ENCODE peak calls at places on chromosomes 12 and 14, in ten cellular contexts. O, N, K, W, F, T, B, D, J and R are unnamed samples. For H3K4me1, the result is how much of the 10 kb centered on the place peaks cover.

GRCh38 chr14:26839481-26839880 is 241.6 kb upstream of the NOVA1 start:
- DNase-seq in O (no peak), N (no peak), K (no peak), W (no peak), F (no peak), T (no peak), B (no peak), D (no peak), J (no peak), R (no peak)

GRCh38 chr12:104565606-104566243 is 109.0 kb downstream of the CHST11 start:
- DNase-seq in O (no peak), N (no peak), K (no peak), W (no peak), F (peak), T (no peak), B (no peak), D (no peak), J (no peak), R (no peak)

GRCh38 chr14:64971890-64972785 is at the start of gene RAB15:
- DNase-seq in O (peak), N (no peak), K (peak), W (no peak), F (no peak), T (peak), B (no peak), D (peak), J (peak), R (peak)

GRCh38 chr12:78387721-78388120 is 476.9 kb upstream of the SYT1 start:
- DNase-seq in O (no peak), N (no peak), K (no peak), W (no peak), F (no peak), T (no peak), B (no peak), D (no peak), J (no peak), R (no peak)

GRCh38 chr14:72892103-72892878 is 1.6 kb downstream of the DPF3 start:
- DNase-seq in O (peak), N (no peak), K (no peak), W (no peak), F (no peak), T (no peak), B (no peak), D (no peak), J (no peak), R (no peak)

GRCh38 chr14:58718226-58718625 is 80.5 kb downstream of the DACT1 start:
- DNase-seq in O (no peak), N (no peak), K (no peak), W (no peak), F (no peak), T (no peak), B (no peak), D (no peak), J (no peak), R (no peak)

GRCh38 chr12:98294426-98294825 is 221.0 kb upstream of the TMPO start:
- DNase-seq in O (no peak), N (no peak), K (no peak), W (no peak), F (no peak), T (no peak), B (no peak), D (no peak), J (no peak), R (no peak)

GRCh38 chr14:67695394-67695949 is at the start of gene RDH11:
- DNase-seq in O (peak), N (peak), K (peak), W (peak), F (peak), T (peak), B (peak), D (peak), J (peak), R (peak)

GRCh38 chr12:131836193-131836592 is 8.0 kb downstream of the MMP17 start:
- DNase-seq in O (no peak), N (no peak), K (no peak), W (no peak), F (no peak), T (no peak), B (no peak), D (no peak), J (no peak), R (no peak)

GRCh38 chr14:86091811-86092210 is 561.9 kb downstream of the FLRT2 start:
- DNase-seq in O (no peak), N (no peak), K (no peak), W (no peak), F (no peak), T (no peak), B (no peak), D (no peak), J (no peak), R (no peak)

GRCh38 chr12:94649349-94650142 is 811 bp downstream of the TMCC3 start:
- DNase-seq in O (peak), N (peak), K (peak), W (no peak), F (peak), T (peak), B (no peak), D (peak), J (peak), R (no peak)

GRCh38 chr14:52069617-52070431 is 965 bp upstream of the NID2 start:
- DNase-seq in O (peak), N (no peak), K (no peak), W (no peak), F (peak), T (no peak), B (no peak), D (no peak), J (no peak), R (no peak)

GRCh38 chr12:131102493-131102931 is 148.8 kb downstream of the ADGRD1 start:
- DNase-seq in O (no peak), N (no peak), K (no peak), W (no peak), F (peak), T (no peak), B (no peak), D (no peak), J (peak), R (no peak)

GRCh38 chr14:99946652-99947489 is 118.4 kb upstream of the EVL start:
- DNase-seq in O (peak), N (no peak), K (no peak), W (no peak), F (peak), T (no peak), B (no peak), D (no peak), J (peak), R (no peak)

GRCh38 chr14:71932229-71932951 is at the start of gene RGS6:
- DNase-seq in O (peak), N (no peak), K (peak), W (peak), F (no peak), T (peak), B (peak), D (no peak), J (peak), R (peak)

GRCh38 chr12:124279846-124280360 is 15.0 kb upstream of the RFLNA start:
- DNase-seq in O (no peak), N (no peak), K (no peak), W (no peak), F (no peak), T (no peak), B (no peak), D (no peak), J (no peak), R (no peak)

GRCh38 chr12:124147579-124147978 is 147.3 kb upstream of the RFLNA start:
- DNase-seq in O (no peak), N (no peak), K (no peak), W (no peak), F (no peak), T (no peak), B (no peak), D (no peak), J (no peak), R (no peak)

GRCh38 chr14:54627718-54628345 is 60.9 kb downstream of the SAMD4A start:
- DNase-seq in O (no peak), N (no peak), K (peak), W (no peak), F (no peak), T (no peak), B (no peak), D (peak), J (no peak), R (no peak)
- H3K4me1 ChIP-seq in O (under half), N (half or more), K (under half), W (under half), F (under half), T (under half), B (under half), D (under half), J (under half), R (under half)

DNA sequence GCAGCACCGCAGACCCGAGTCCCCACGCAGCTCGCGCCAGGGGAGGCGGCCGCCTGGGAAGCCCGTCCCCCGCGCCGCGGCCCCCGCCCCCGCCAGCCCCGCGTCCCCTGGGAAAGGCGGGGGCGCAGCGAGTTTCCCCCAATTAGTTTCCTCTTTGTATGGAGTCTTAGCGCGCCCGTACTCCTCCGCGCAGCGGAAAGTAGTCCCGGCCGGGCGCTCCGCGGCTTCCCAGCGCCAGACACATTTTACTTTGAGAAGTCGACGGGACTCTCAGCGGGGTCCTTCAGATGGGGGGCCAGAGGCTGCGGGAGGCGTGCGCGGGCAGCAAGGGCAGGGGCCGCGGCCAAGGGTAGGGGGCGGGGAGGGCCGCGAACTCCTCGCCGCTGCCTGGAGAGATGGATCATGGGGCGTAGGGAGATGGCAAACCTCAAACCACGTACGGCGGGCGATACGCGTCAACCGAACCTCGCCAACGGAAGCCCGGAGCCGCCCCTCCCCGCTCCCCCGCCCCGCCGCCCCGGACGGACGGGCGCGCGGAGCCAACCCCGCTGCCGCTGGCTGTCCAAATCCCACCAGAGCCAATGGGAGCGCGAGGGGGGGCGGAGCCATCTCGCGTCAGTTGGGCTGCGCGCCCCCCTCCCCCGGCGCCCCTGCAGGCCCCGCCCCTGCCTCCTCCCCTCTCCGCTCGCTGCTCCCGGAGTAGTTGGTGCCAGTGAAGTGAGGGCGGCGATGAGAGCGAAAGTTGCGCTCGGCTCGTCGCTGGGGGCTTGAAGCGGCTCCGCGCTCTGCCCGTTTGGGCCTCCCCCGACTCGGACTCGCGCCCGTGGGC is at the start of gene RCOR1:
- DNase-seq in O (peak), N (peak), K (peak), W (peak), F (peak), T (peak), B (peak), D (peak), J (peak), R (peak)
- TF ChIP-seq POLR2A in O (peak), N (peak), K (peak), W (peak), F (peak), T (peak), B (peak), D (peak), J (no peak), R (no peak)

DNA sequence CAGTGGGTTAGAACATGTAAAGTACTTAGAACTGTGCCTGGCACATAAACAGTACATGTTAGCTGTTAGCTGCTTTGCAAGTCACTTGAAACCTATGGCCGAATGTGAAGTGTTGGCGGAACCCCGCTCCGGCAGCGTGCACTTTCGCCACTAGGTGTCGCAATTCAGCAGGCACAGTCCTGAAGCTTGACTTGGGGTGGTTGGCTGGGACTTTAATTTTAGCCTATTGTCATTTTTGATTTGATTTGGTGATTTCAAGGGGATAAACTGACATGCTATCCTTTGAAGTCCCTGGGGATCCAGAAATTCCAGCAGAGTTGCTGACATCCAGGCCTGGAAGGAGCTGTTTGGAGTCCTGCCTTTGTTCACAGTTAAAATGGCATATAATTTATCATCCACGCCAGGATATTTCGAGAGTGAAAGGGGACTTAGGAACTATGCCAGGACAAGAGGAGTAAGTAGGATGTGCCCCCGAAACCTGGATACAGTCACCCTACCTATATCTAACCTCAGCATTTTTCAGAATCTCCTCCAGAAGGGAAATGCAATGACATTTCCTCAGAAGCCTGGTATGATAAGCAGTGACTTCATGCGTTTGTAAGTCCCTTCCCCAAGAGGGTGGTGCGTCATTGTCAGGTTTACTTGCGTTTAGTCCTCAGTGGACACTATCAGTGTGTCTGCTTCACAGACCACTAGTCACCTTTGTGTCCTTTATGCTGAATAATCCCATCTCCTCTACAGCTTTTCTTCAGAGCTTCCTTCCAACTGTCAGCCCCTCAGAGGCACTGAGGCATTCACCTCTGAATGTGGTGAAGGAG is 3.5 kb upstream of the TSPAN9 start:
- DNase-seq in O (peak), N (peak), K (peak), W (peak), F (peak), T (peak), B (peak), D (peak), J (peak), R (peak)
- H3K4me1 ChIP-seq in O (under half), N (under half), K (under half), W (under half), F (under half), T (under half), B (under half), D (under half), J (under half), R (under half)

GRCh38 chr12:96238336-96239031 is 44.3 kb downstream of the ELK3 start:
- DNase-seq in O (no peak), N (no peak), K (no peak), W (no peak), F (peak), T (no peak), B (no peak), D (no peak), J (no peak), R (no peak)

GRCh38 chr12:96240656-96241055 is 46.5 kb downstream of the ELK3 start:
- DNase-seq in O (no peak), N (no peak), K (no peak), W (no peak), F (peak), T (no peak), B (no peak), D (no peak), J (no peak), R (no peak)

GRCh38 chr12:96239711-96240234 is 45.6 kb downstream of the ELK3 start:
- DNase-seq in O (peak), N (no peak), K (peak), W (no peak), F (peak), T (no peak), B (no peak), D (peak), J (no peak), R (no peak)

GRCh38 chr12:96241484-96242256 is 47.5 kb downstream of the ELK3 start:
- DNase-seq in O (peak), N (no peak), K (peak), W (no peak), F (peak), T (peak), B (no peak), D (peak), J (no peak), R (no peak)

GRCh38 chr12:96240251-96240650 is 46.1 kb downstream of the ELK3 start:
- DNase-seq in O (no peak), N (no peak), K (no peak), W (no peak), F (peak), T (no peak), B (no peak), D (no peak), J (no peak), R (no peak)
- TF ChIP-seq POLR2A in O (no peak), N (no peak), K (no peak), W (no peak), F (no peak), T (no peak), B (no peak), D (no peak), J (no peak), R (no peak)

GRCh38 chr12:9041321-9041720 is 52.0 kb downstream of the KLRG1 start:
- DNase-seq in O (no peak), N (peak), K (no peak), W (no peak), F (no peak), T (no peak), B (no peak), D (no peak), J (no peak), R (no peak)
- H3K4me1 ChIP-seq in O (under half), N (under half), K (under half), W (under half), F (under half), T (under half), B (under half), D (under half), J (under half), R (under half)

DNA sequence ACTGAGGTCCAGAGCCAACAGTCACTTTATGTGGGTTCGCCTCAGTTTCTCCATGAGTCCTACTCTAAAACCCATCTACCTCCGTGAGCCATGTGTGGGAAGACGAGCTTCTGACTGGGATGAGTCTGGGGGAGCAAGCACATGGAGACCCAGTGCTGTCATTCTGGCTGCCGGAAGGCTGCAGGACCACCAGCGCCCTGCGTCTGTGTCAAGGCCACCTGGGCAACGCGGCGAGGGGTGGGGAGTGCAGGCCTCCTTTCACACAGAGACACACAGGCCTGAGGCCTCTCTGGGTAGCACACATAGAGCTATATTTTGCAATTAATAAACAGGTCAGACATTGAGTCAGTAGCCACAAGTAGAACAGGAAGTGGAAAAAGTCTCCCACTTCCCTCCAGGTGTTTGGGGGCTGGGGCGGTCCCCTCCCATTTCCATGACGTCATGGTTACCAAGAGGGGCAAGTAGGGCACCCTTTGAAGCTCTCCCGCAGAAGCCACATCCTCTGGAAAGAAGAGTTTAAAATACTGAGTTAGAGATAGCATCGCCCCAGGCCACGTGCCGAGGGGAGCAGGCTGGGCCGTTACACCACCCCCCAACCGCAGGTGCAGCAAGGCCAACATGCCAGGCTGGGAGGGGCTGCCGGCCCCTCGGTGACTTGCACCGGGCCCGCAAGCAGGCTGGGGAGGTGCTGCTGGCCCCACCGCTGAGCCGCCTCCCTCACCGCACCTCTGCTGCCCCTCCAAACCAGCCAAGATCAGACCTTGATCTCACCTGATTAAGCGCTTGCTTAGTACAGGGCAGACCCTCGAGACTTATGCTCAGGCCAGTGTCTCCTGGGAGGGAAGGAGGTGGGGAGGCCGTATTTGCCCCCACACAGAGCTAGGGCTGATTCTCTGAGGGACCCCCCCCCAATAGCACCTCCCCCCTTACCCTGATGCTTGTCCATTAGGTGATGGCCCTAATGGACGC is 32.7 kb downstream of the DAD1 start:
- DNase-seq in O (peak), N (peak), K (peak), W (no peak), F (peak), T (no peak), B (no peak), D (peak), J (peak), R (peak)
- TF ChIP-seq POLR2A in O (no peak), N (no peak), K (no peak), W (no peak), F (no peak), T (no peak), B (no peak), D (no peak), J (no peak), R (no peak)

DNA sequence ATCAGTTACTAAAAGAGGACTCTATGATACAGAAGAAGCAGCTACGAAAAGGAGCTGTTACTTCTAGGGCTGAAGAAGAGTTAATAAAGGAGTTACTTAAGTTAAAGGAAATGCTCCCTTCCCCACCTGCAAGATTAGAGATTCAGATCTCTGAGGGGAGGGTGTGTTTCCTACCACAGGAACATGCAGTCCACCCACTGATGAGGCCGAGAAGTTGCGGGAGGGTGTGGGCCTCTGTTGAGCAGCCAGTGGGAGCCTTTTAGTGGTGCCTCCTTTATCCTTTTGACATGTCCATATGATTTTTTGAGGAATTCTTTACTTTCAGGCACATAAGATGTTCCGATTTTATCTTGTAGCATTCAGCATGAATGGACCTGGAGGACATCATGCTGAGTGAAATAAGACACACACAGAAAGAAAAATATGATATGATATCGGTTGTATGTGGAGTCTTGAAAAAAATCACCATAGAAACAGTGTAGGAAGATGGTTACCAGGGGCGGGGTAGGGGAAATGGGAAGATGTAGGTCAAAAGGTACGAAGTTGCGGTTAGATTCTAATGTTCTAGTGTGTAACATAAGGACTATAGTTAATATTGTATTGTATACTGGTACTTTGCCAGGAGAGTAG is 4.4 kb upstream of the M6PR start:
- DNase-seq in O (peak), N (no peak), K (no peak), W (no peak), F (no peak), T (no peak), B (no peak), D (no peak), J (no peak), R (no peak)
- H3K4me1 ChIP-seq in O (under half), N (under half), K (under half), W (under half), F (under half), T (under half), B (under half), D (under half), J (under half), R (under half)

GRCh38 chr12:7092229-7092985 is at the start of gene C1R:
- DNase-seq in O (peak), N (peak), K (peak), W (no peak), F (peak), T (peak), B (no peak), D (peak), J (peak), R (peak)
- TF ChIP-seq POLR2A in O (peak), N (peak), K (no peak), W (no peak), F (no peak), T (no peak), B (no peak), D (peak), J (peak), R (peak)